ENCODE peak calls at places on chromosomes 12 and 14, in ten cellular contexts. One of them, this sample, is unnamed. For H3K9me3, the result is how much of the 10 kb centered on the place peaks cover.

GRCh38 chr12:133023566-133023965 is 13.7 kb upstream of the ZNF84 start:
- DNase-seq in transverse colon: no peak
- DNase-seq in mucosa of descending colon: no peak
- DNase-seq in Karpas-422: no peak
- DNase-seq in neural progenitor cell: no peak
- DNase-seq in cardiac muscle cell: no peak
- DNase-seq in heart left ventricle: no peak
- DNase-seq in pancreas: no peak
- DNase-seq in BE2C: no peak
- DNase-seq in A549: no peak
- DNase-seq in this sample: no peak

GRCh38 chr12:99005601-99006000 is 360.5 kb downstream of the APAF1 start:
- DNase-seq in A549: no peak
- DNase-seq in BE2C: no peak
- DNase-seq in transverse colon: no peak
- DNase-seq in mucosa of descending colon: no peak
- DNase-seq in neural progenitor cell: no peak
- DNase-seq in pancreas: no peak
- DNase-seq in Karpas-422: no peak
- DNase-seq in heart left ventricle: no peak
- DNase-seq in cardiac muscle cell: no peak
- DNase-seq in this sample: no peak

GRCh38 chr14:100816286-100816949 is 9.5 kb upstream of the MEG3 start:
- DNase-seq in mucosa of descending colon: no peak
- DNase-seq in Karpas-422: no peak
- DNase-seq in pancreas: no peak
- DNase-seq in neural progenitor cell: no peak
- DNase-seq in BE2C: no peak
- DNase-seq in transverse colon: no peak
- DNase-seq in heart left ventricle: peak
- DNase-seq in cardiac muscle cell: no peak
- DNase-seq in A549: no peak
- DNase-seq in this sample: no peak

GRCh38 chr12:94699796-94700195 is 49.4 kb upstream of the TMCC3 start:
- DNase-seq in heart left ventricle: no peak
- DNase-seq in transverse colon: no peak
- DNase-seq in neural progenitor cell: no peak
- DNase-seq in BE2C: no peak
- DNase-seq in pancreas: no peak
- DNase-seq in Karpas-422: no peak
- DNase-seq in cardiac muscle cell: no peak
- DNase-seq in A549: no peak
- DNase-seq in mucosa of descending colon: no peak
- DNase-seq in this sample: no peak

GRCh38 chr12:130486146-130486435 is 148.4 kb downstream of the PIWIL1 start:
- DNase-seq in transverse colon: no peak
- DNase-seq in mucosa of descending colon: no peak
- DNase-seq in A549: no peak
- DNase-seq in neural progenitor cell: no peak
- DNase-seq in heart left ventricle: no peak
- DNase-seq in Karpas-422: no peak
- DNase-seq in pancreas: no peak
- DNase-seq in BE2C: no peak
- DNase-seq in cardiac muscle cell: no peak
- DNase-seq in this sample: no peak

GRCh38 chr14:74941676-74942097 is 13.7 kb downstream of the PGF start:
- DNase-seq in A549: no peak
- DNase-seq in cardiac muscle cell: peak
- DNase-seq in Karpas-422: peak
- DNase-seq in neural progenitor cell: no peak
- DNase-seq in pancreas: peak
- DNase-seq in BE2C: no peak
- DNase-seq in heart left ventricle: peak
- DNase-seq in transverse colon: peak
- DNase-seq in mucosa of descending colon: peak
- DNase-seq in this sample: no peak

GRCh38 chr14:95066427-95066986 is 90.8 kb downstream of the DICER1 start:
- DNase-seq in Karpas-422: no peak
- DNase-seq in pancreas: no peak
- DNase-seq in BE2C: no peak
- DNase-seq in heart left ventricle: no peak
- DNase-seq in neural progenitor cell: no peak
- DNase-seq in A549: no peak
- DNase-seq in transverse colon: no peak
- DNase-seq in cardiac muscle cell: no peak
- DNase-seq in mucosa of descending colon: no peak
- DNase-seq in this sample: no peak

GRCh38 chr14:26960049-26960688 is 362.3 kb upstream of the NOVA1 start:
- DNase-seq in A549: no peak
- DNase-seq in Karpas-422: no peak
- DNase-seq in heart left ventricle: no peak
- DNase-seq in mucosa of descending colon: no peak
- DNase-seq in BE2C: no peak
- DNase-seq in pancreas: no peak
- DNase-seq in transverse colon: no peak
- DNase-seq in cardiac muscle cell: no peak
- DNase-seq in neural progenitor cell: peak
- DNase-seq in this sample: no peak

GRCh38 chr14:101962503-101962874 is 1.9 kb upstream of the DYNC1H1 start:
- DNase-seq in A549: peak
- DNase-seq in neural progenitor cell: no peak
- DNase-seq in transverse colon: peak
- DNase-seq in mucosa of descending colon: no peak
- DNase-seq in cardiac muscle cell: peak
- DNase-seq in pancreas: peak
- DNase-seq in heart left ventricle: peak
- DNase-seq in BE2C: peak
- DNase-seq in Karpas-422: peak
- DNase-seq in this sample: peak

GRCh38 chr14:65251213-65251612 is 148.9 kb upstream of the MAX start:
- DNase-seq in heart left ventricle: no peak
- DNase-seq in Karpas-422: no peak
- DNase-seq in transverse colon: no peak
- DNase-seq in cardiac muscle cell: peak
- DNase-seq in pancreas: no peak
- DNase-seq in A549: no peak
- DNase-seq in mucosa of descending colon: no peak
- DNase-seq in neural progenitor cell: no peak
- DNase-seq in BE2C: no peak
- DNase-seq in this sample: peak

GRCh38 chr14:37230551-37231194 is 32.9 kb downstream of the MIPOL1 start:
- DNase-seq in Karpas-422: peak
- DNase-seq in cardiac muscle cell: peak
- DNase-seq in mucosa of descending colon: no peak
- DNase-seq in A549: peak
- DNase-seq in pancreas: no peak
- DNase-seq in transverse colon: no peak
- DNase-seq in BE2C: peak
- DNase-seq in neural progenitor cell: peak
- DNase-seq in heart left ventricle: no peak
- DNase-seq in this sample: no peak

GRCh38 chr14:100070310-100070709 is 5.1 kb downstream of the EVL start:
- DNase-seq in Karpas-422: no peak
- DNase-seq in heart left ventricle: no peak
- DNase-seq in transverse colon: no peak
- DNase-seq in cardiac muscle cell: no peak
- DNase-seq in A549: no peak
- DNase-seq in BE2C: no peak
- DNase-seq in neural progenitor cell: no peak
- DNase-seq in mucosa of descending colon: no peak
- DNase-seq in pancreas: no peak
- DNase-seq in this sample: no peak

GRCh38 chr14:24679248-24680085 is 45.5 kb upstream of the GZMB start:
- DNase-seq in pancreas: no peak
- DNase-seq in BE2C: no peak
- DNase-seq in transverse colon: no peak
- DNase-seq in mucosa of descending colon: no peak
- DNase-seq in neural progenitor cell: no peak
- DNase-seq in cardiac muscle cell: no peak
- DNase-seq in heart left ventricle: no peak
- DNase-seq in A549: no peak
- DNase-seq in Karpas-422: no peak
- DNase-seq in this sample: no peak

GRCh38 chr12:12889701-12890100 is 1.7 kb upstream of the GPRC5A start:
- DNase-seq in cardiac muscle cell: no peak
- DNase-seq in mucosa of descending colon: no peak
- DNase-seq in A549: no peak
- DNase-seq in Karpas-422: no peak
- DNase-seq in transverse colon: no peak
- DNase-seq in BE2C: no peak
- DNase-seq in heart left ventricle: no peak
- DNase-seq in neural progenitor cell: no peak
- DNase-seq in pancreas: no peak
- DNase-seq in this sample: no peak

GRCh38 chr14:102390486-102390885 is 27.7 kb downstream of the TECPR2 start:
- DNase-seq in transverse colon: no peak
- DNase-seq in Karpas-422: no peak
- DNase-seq in heart left ventricle: no peak
- DNase-seq in cardiac muscle cell: peak
- DNase-seq in A549: no peak
- DNase-seq in pancreas: no peak
- DNase-seq in neural progenitor cell: no peak
- DNase-seq in BE2C: no peak
- DNase-seq in mucosa of descending colon: no peak
- DNase-seq in this sample: no peak

GRCh38 chr12:123436017-123436964 is at the start of gene RILPL2:
- DNase-seq in BE2C: peak
- DNase-seq in pancreas: peak
- DNase-seq in cardiac muscle cell: peak
- DNase-seq in neural progenitor cell: peak
- DNase-seq in transverse colon: peak
- DNase-seq in heart left ventricle: peak
- DNase-seq in A549: peak
- DNase-seq in Karpas-422: peak
- DNase-seq in mucosa of descending colon: peak
- DNase-seq in this sample: peak

GRCh38 chr12:126390969-126391566 is 1325.8 kb downstream of the AACS start:
- DNase-seq in transverse colon: no peak
- DNase-seq in A549: no peak
- DNase-seq in heart left ventricle: no peak
- DNase-seq in BE2C: no peak
- DNase-seq in neural progenitor cell: no peak
- DNase-seq in mucosa of descending colon: no peak
- DNase-seq in Karpas-422: no peak
- DNase-seq in pancreas: no peak
- DNase-seq in cardiac muscle cell: peak
- DNase-seq in this sample: no peak

GRCh38 chr12:47729233-47729632 is 3.9 kb upstream of the ENDOU start:
- DNase-seq in mucosa of descending colon: no peak
- DNase-seq in transverse colon: no peak
- DNase-seq in cardiac muscle cell: no peak
- DNase-seq in pancreas: no peak
- DNase-seq in A549: no peak
- DNase-seq in neural progenitor cell: no peak
- DNase-seq in heart left ventricle: no peak
- DNase-seq in BE2C: no peak
- DNase-seq in Karpas-422: no peak
- DNase-seq in this sample: no peak

GRCh38 chr14:98608071-98609060 is 663.6 kb downstream of the BCL11B start:
- DNase-seq in neural progenitor cell: no peak
- DNase-seq in A549: no peak
- DNase-seq in cardiac muscle cell: no peak
- DNase-seq in transverse colon: no peak
- DNase-seq in pancreas: no peak
- DNase-seq in BE2C: no peak
- DNase-seq in Karpas-422: no peak
- DNase-seq in heart left ventricle: no peak
- DNase-seq in mucosa of descending colon: no peak
- DNase-seq in this sample: no peak

GRCh38 chr12:21634245-21634644 is 23.4 kb downstream of the LDHB start:
- DNase-seq in pancreas: no peak
- DNase-seq in mucosa of descending colon: no peak
- DNase-seq in cardiac muscle cell: no peak
- DNase-seq in A549: no peak
- DNase-seq in neural progenitor cell: no peak
- DNase-seq in heart left ventricle: no peak
- DNase-seq in transverse colon: no peak
- DNase-seq in BE2C: no peak
- DNase-seq in Karpas-422: no peak
- DNase-seq in this sample: no peak
- H3K9me3 ChIP-seq in pancreas: under half
- H3K9me3 ChIP-seq in mucosa of descending colon: under half
- H3K9me3 ChIP-seq in cardiac muscle cell: under half
- H3K9me3 ChIP-seq in A549: under half
- H3K9me3 ChIP-seq in neural progenitor cell: under half
- H3K9me3 ChIP-seq in heart left ventricle: under half
- H3K9me3 ChIP-seq in transverse colon: under half
- H3K9me3 ChIP-seq in BE2C: under half
- H3K9me3 ChIP-seq in Karpas-422: under half
- H3K9me3 ChIP-seq in this sample: under half

GRCh38 chr14:20343092-20343854 is at the start of gene PARP2:
- DNase-seq in Karpas-422: peak
- DNase-seq in A549: peak
- DNase-seq in heart left ventricle: peak
- DNase-seq in mucosa of descending colon: peak
- DNase-seq in transverse colon: peak
- DNase-seq in neural progenitor cell: peak
- DNase-seq in cardiac muscle cell: peak
- DNase-seq in BE2C: peak
- DNase-seq in pancreas: peak
- DNase-seq in this sample: peak
- H3K9me3 ChIP-seq in Karpas-422: under half
- H3K9me3 ChIP-seq in A549: under half
- H3K9me3 ChIP-seq in heart left ventricle: under half
- H3K9me3 ChIP-seq in mucosa of descending colon: under half
- H3K9me3 ChIP-seq in transverse colon: under half
- H3K9me3 ChIP-seq in neural progenitor cell: under half
- H3K9me3 ChIP-seq in cardiac muscle cell: under half
- H3K9me3 ChIP-seq in BE2C: under half
- H3K9me3 ChIP-seq in pancreas: under half
- H3K9me3 ChIP-seq in this sample: under half

GRCh38 chr12:46067062-46067461 is 76.7 kb upstream of the SCAF11 start:
- DNase-seq in heart left ventricle: no peak
- DNase-seq in pancreas: no peak
- DNase-seq in mucosa of descending colon: no peak
- DNase-seq in Karpas-422: no peak
- DNase-seq in A549: no peak
- DNase-seq in neural progenitor cell: no peak
- DNase-seq in BE2C: no peak
- DNase-seq in transverse colon: no peak
- DNase-seq in cardiac muscle cell: no peak
- DNase-seq in this sample: no peak
- H3K9me3 ChIP-seq in heart left ventricle: under half
- H3K9me3 ChIP-seq in pancreas: under half
- H3K9me3 ChIP-seq in mucosa of descending colon: under half
- H3K9me3 ChIP-seq in Karpas-422: under half
- H3K9me3 ChIP-seq in A549: under half
- H3K9me3 ChIP-seq in neural progenitor cell: under half
- H3K9me3 ChIP-seq in BE2C: under half
- H3K9me3 ChIP-seq in transverse colon: under half
- H3K9me3 ChIP-seq in cardiac muscle cell: under half
- H3K9me3 ChIP-seq in this sample: under half

DNA sequence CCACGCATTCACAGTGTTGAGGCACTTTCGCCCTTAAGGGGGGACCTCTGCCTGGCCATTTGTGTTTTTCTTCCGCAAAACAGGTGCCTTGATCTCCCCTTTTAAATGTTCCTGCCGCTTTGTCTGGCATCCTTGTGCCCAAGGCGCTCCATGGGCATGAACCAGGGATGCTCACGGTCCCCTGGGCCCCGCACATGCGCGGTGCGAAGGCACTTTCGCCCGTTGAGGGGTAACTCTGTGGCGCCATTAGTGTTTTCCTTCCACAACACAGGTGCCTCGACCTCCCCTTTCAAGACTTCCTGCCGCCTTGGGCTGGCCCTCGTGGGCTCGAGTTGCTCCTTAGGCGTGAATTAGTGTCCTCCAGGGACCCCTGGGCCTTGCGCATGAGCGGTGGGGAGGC is 335.5 kb downstream of the ALG10 start:
- DNase-seq in pancreas: no peak
- DNase-seq in A549: no peak
- DNase-seq in heart left ventricle: no peak
- DNase-seq in neural progenitor cell: no peak
- DNase-seq in transverse colon: no peak
- DNase-seq in Karpas-422: no peak
- DNase-seq in mucosa of descending colon: no peak
- DNase-seq in BE2C: no peak
- DNase-seq in cardiac muscle cell: no peak
- DNase-seq in this sample: no peak
- H3K9me3 ChIP-seq in pancreas: under half
- H3K9me3 ChIP-seq in A549: under half
- H3K9me3 ChIP-seq in heart left ventricle: under half
- H3K9me3 ChIP-seq in neural progenitor cell: under half
- H3K9me3 ChIP-seq in transverse colon: under half
- H3K9me3 ChIP-seq in Karpas-422: under half
- H3K9me3 ChIP-seq in mucosa of descending colon: half or more
- H3K9me3 ChIP-seq in BE2C: under half
- H3K9me3 ChIP-seq in cardiac muscle cell: under half
- H3K9me3 ChIP-seq in this sample: under half